ENCODE peak calls at places on chromosomes 13 and 19, in ten cellular contexts. C is colonic mucosa, P is MM.1S, A is fibroblast of pulmonary artery, Y is HFFc6, R is HFF-Myc, B is heart left ventricle, K is cardiac muscle cell, I is progenitor cell of endocrine pancreas, N is heart right ventricle. S is an unnamed sample.
A peak's percentile ranks its signal among the peaks of the same experiment; 100 is the strongest.

GRCh38 chr19:43525836-43526771 is 897 bp downstream of the ETHE1 start:
- DNase-seq in Y (no peak), I (peak; percentile 33), C (peak; percentile 87), A (no peak), B (peak; percentile 32), K (peak; percentile 49), P (no peak), R (no peak), N (no peak), S (peak; percentile 36)

GRCh38 chr19:27971071-27971470 is 1241.9 kb downstream of the UQCRFS1 start:
- DNase-seq in N (no peak), A (peak; percentile 6), K (peak; percentile 32), C (no peak), P (no peak), R (no peak), B (no peak), I (no peak), Y (peak; percentile 9), S (no peak)

GRCh38 chr13:98533912-98534311 is 43.0 kb downstream of the STK24 start:
- DNase-seq in K (no peak), C (no peak), N (no peak), Y (no peak), B (no peak), A (no peak), I (no peak), P (no peak), R (no peak), S (no peak)

GRCh38 chr13:113160983-113161382 is 2.5 kb downstream of the PROZ start:
- DNase-seq in Y (no peak), P (no peak), A (no peak), R (no peak), B (no peak), C (no peak), I (no peak), K (no peak), N (no peak), S (no peak)

GRCh38 chr19:51572908-51573307 is 1.8 kb downstream of the ZNF175 start:
- DNase-seq in R (no peak), C (no peak), N (no peak), Y (peak; percentile 96), B (no peak), I (no peak), K (no peak), P (no peak), A (peak; percentile 48), S (no peak)

GRCh38 chr13:37127706-37128241 is 22.3 kb upstream of the CSNK1A1L start:
- DNase-seq in K (no peak), I (no peak), R (peak; percentile 52), C (no peak), A (peak; percentile 96), N (peak; percentile 51), B (peak; percentile 37), P (no peak), Y (peak; percentile 61), S (no peak)

GRCh38 chr13:95510950-95511349 is 41.6 kb upstream of the CLDN10 start:
- DNase-seq in N (no peak), K (no peak), I (no peak), B (no peak), Y (no peak), A (no peak), C (no peak), P (no peak), R (no peak), S (no peak)

GRCh38 chr19:46639356-46640061 is 3.5 kb upstream of the GNG8 start:
- DNase-seq in A (peak; percentile 88), N (peak; percentile 57), C (peak; percentile 53), R (peak; percentile 71), Y (peak; percentile 64), K (peak; percentile 91), B (peak; percentile 66), I (no peak), P (no peak), S (no peak)

GRCh38 chr13:39263033-39263432 is 224.8 kb downstream of the NHLRC3 start:
- DNase-seq in N (peak; percentile 69), C (peak; percentile 54), B (peak; percentile 41), A (peak; percentile 52), R (peak; percentile 11), K (peak; percentile 58), Y (peak; percentile 39), I (peak; percentile 18), P (peak; percentile 21), S (peak; percentile 55)

GRCh38 chr13:94710881-94711560 is 1.3 kb downstream of the SOX21 start:
- DNase-seq in Y (no peak), B (no peak), I (peak; percentile 36), R (no peak), N (no peak), C (no peak), A (no peak), P (peak; percentile 35), K (no peak), S (peak; percentile 50)

GRCh38 chr19:49113762-49114629 is at the start of gene LIN7B:
- DNase-seq in N (peak; percentile 65), C (peak; percentile 65), I (peak; percentile 76), A (peak; percentile 63), K (peak; percentile 94), B (peak; percentile 80), P (peak; percentile 76), R (no peak), Y (peak; percentile 48), S (peak; percentile 83)
- TF ChIP-seq CTCF in N (peak; percentile 69), C (no peak), I (peak; percentile 60), A (peak; percentile 3), K (peak; percentile 38), B (peak; percentile 49), P (peak; percentile 37), R (no peak), Y (peak; percentile 70), S (peak; percentile 6)

GRCh38 chr19:2547033-2547680 is 71.2 kb downstream of the GADD45B start:
- DNase-seq in A (no peak), Y (no peak), P (no peak), R (no peak), K (no peak), I (no peak), N (no peak), B (no peak), C (no peak), S (no peak)

GRCh38 chr19:2542341-2543069 is 66.6 kb downstream of the GADD45B start:
- DNase-seq in B (no peak), N (no peak), K (peak; percentile 27), Y (no peak), A (no peak), C (no peak), P (no peak), I (no peak), R (no peak), S (no peak)

GRCh38 chr19:2543463-2544442 is 67.8 kb downstream of the GADD45B start:
- DNase-seq in Y (peak; percentile 98), N (peak; percentile 93), A (peak; percentile 99), P (no peak), I (peak; percentile 73), B (peak; percentile 91), R (peak; percentile 90), C (peak; percentile 88), K (peak; percentile 92), S (peak; percentile 86)

GRCh38 chr19:2546128-2547032 is 70.5 kb downstream of the GADD45B start:
- DNase-seq in I (peak; percentile 53), B (peak; percentile 86), C (peak; percentile 59), P (no peak), R (no peak), K (peak; percentile 86), N (peak; percentile 84), Y (no peak), A (no peak), S (peak; percentile 66)

DNA sequence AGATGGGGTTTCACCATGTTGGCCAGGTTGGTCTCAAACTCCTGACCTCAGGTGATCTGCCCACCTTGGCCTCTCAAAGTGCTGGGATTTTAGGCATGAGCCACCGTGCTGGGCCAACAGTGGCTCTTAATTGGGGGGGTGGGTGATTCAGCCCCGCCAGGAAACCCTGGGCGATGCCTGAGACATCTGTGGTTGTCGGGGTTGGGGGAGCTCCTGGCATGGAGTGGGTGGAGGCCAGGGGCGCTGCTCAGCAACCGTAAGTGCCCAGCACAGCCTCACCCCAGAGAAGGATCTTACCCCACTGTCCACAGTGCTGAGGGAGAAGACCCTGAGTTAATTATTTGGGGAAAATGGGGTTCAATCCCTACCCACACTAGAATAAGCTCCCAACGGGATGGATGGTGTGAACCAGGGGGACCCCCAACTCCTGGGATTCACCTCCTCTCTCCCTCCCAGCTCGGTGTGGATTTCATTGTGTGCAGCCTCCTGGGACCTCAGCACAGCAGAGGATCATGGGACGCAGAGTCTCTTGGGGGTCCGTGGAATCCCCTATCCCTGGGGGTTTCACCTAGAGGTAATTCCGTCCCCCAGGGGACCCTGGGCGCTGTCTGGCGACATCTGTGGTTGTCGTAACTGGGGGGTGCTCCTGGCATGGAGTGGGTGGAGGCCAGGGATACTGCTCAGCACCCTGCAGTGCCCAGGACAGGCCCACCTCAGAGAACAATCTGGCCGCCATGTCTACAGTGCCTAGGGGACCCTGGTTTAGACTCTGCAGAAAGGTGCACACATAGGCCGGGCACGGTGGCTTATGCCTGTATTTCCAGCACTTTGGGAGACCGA is 68.9 kb downstream of the GADD45B start:
- DNase-seq in I (no peak), N (no peak), A (no peak), K (no peak), Y (no peak), P (no peak), C (no peak), R (no peak), B (no peak), S (no peak)
- TF ChIP-seq CTCF in I (no peak), N (no peak), A (no peak), K (no peak), Y (no peak), P (no peak), C (no peak), R (no peak), B (no peak), S (no peak)

GRCh38 chr19:2785244-2786000 is at the start of gene THOP1:
- DNase-seq in R (peak; percentile 93), K (peak; percentile 100), I (peak; percentile 94), N (peak; percentile 98), C (peak; percentile 98), A (peak; percentile 99), B (peak; percentile 99), Y (peak; percentile 98), P (peak; percentile 100), S (peak; percentile 99)

GRCh38 chr19:2783781-2784145 is 690 bp upstream of the SGTA start:
- DNase-seq in P (peak; percentile 12), I (no peak), B (no peak), Y (no peak), N (no peak), C (no peak), K (no peak), R (no peak), A (no peak), S (no peak)

GRCh38 chr19:2780284-2780683 is 2.8 kb downstream of the SGTA start:
- DNase-seq in N (no peak), K (peak; percentile 10), R (no peak), I (no peak), Y (no peak), P (no peak), A (no peak), C (no peak), B (no peak), S (no peak)

GRCh38 chr19:2782357-2782935 is 627 bp downstream of the SGTA start:
- DNase-seq in I (no peak), B (no peak), N (no peak), R (no peak), A (no peak), C (peak; percentile 25), K (no peak), P (peak; percentile 28), Y (no peak), S (no peak)

GRCh38 chr19:2782936-2783780 is at the start of gene SGTA:
- DNase-seq in B (peak; percentile 98), K (peak; percentile 99), I (peak; percentile 96), C (peak; percentile 98), R (peak; percentile 97), A (peak; percentile 99), N (peak; percentile 99), Y (peak; percentile 99), P (peak; percentile 100), S (peak; percentile 96)
- TF ChIP-seq CTCF in B (peak; percentile 33), K (peak; percentile 45), I (peak; percentile 48), C (peak; percentile 23), R (peak; percentile 18), A (peak; percentile 39), N (peak; percentile 65), Y (peak; percentile 53), P (peak; percentile 54), S (no peak)

GRCh38 chr13:103762523-103762922 is 696.3 kb upstream of the SLC10A2 start:
- DNase-seq in C (no peak), B (no peak), I (no peak), P (no peak), Y (no peak), A (no peak), K (no peak), N (no peak), R (no peak), S (no peak)
- TF ChIP-seq CTCF in C (no peak), B (no peak), I (no peak), P (no peak), Y (peak; percentile 6), A (no peak), K (no peak), N (no peak), R (no peak), S (peak; percentile 35)

S was measured in glutamatergic neuron.